ENCODE peak calls at places on chromosomes 4 and X, in nine cellular contexts. Z, E, X, T, A, D, P, Y and O are unnamed samples.

GRCh38 chr4:145481164-145481941 is at the start of gene SMAD1:
- DNase-seq in Z (peak; percentile 57), E (peak; percentile 92), X (peak; percentile 95), T (peak; percentile 86), A (peak; percentile 91), D (peak; percentile 94), P (peak; percentile 88), Y (peak; percentile 91), O (peak; percentile 72)

GRCh38 chr4:128841402-128841801 is 31.9 kb downstream of the JADE1 start:
- DNase-seq in Z (no peak), E (no peak), X (no peak), T (no peak), A (no peak), D (no peak), P (no peak), Y (no peak), O (no peak)

GRCh38 chrX:102917801-102918200 is 19.3 kb upstream of the RAB40AL start:
- DNase-seq in Z (no peak), E (no peak), X (no peak), T (no peak), A (no peak), D (no peak), P (no peak), Y (no peak), O (no peak)

GRCh38 chrX:16712825-16713155 is 321 bp upstream of the CTPS2 start:
- DNase-seq in Z (no peak), E (no peak), X (no peak), T (no peak), A (no peak), D (no peak), P (no peak), Y (no peak), O (no peak)

GRCh38 chr4:81084029-81084428 is 53.5 kb downstream of the BMP3 start:
- DNase-seq in Z (no peak), E (no peak), X (no peak), T (no peak), A (no peak), D (peak; percentile 64), P (no peak), Y (peak; percentile 23), O (no peak)

GRCh38 chr4:98626350-98626749 is 32.1 kb downstream of the TSPAN5 start:
- DNase-seq in Z (peak; percentile 92), E (peak; percentile 67), X (no peak), T (no peak), A (peak; percentile 25), D (peak; percentile 89), P (no peak), Y (peak; percentile 40), O (peak; percentile 46)

GRCh38 chrX:37817176-37817575 is 30.2 kb downstream of the DYNLT3 start:
- DNase-seq in Z (no peak), E (no peak), X (no peak), T (no peak), A (no peak), D (no peak), P (no peak), Y (no peak), O (no peak)

GRCh38 chrX:53116101-53116500 is 22.2 kb downstream of the KANTR start:
- DNase-seq in Z (no peak), E (no peak), X (no peak), T (no peak), A (no peak), D (peak; percentile 86), P (no peak), Y (no peak), O (no peak)

GRCh38 chr4:2834001-2834921 is 9.4 kb upstream of the ADD1 start:
- DNase-seq in Z (no peak), E (peak; percentile 27), X (peak; percentile 42), T (no peak), A (no peak), D (no peak), P (peak; percentile 21), Y (peak; percentile 3), O (no peak)

GRCh38 chr4:14018191-14018853 is 390.8 kb upstream of the BOD1L1 start:
- DNase-seq in Z (no peak), E (no peak), X (no peak), T (no peak), A (no peak), D (no peak), P (no peak), Y (peak; percentile 37), O (no peak)

GRCh38 chr4:26173619-26174018 is 147.2 kb upstream of the RBPJ start:
- DNase-seq in Z (no peak), E (no peak), X (no peak), T (no peak), A (no peak), D (no peak), P (peak; percentile 35), Y (peak; percentile 34), O (no peak)

GRCh38 chrX:142250502-142250901 is 45.4 kb upstream of the MAGEC2 start:
- DNase-seq in Z (no peak), E (no peak), X (no peak), T (no peak), A (no peak), D (no peak), P (no peak), Y (no peak), O (no peak)

GRCh38 chrX:128884430-128884829 is 638.9 kb downstream of the SMARCA1 start:
- DNase-seq in Z (no peak), E (no peak), X (no peak), T (no peak), A (no peak), D (no peak), P (no peak), Y (no peak), O (no peak)

GRCh38 chrX:30948626-30949025 is 59.6 kb upstream of the TAB3 start:
- DNase-seq in Z (no peak), E (no peak), X (no peak), T (no peak), A (no peak), D (no peak), P (no peak), Y (no peak), O (no peak)

GRCh38 chrX:39758791-39759525 is 338.8 kb downstream of the BCOR start:
- DNase-seq in Z (no peak), E (peak; percentile 78), X (no peak), T (no peak), A (peak; percentile 59), D (no peak), P (no peak), Y (no peak), O (no peak)

GRCh38 chrX:123731258-123731986 is 1.4 kb downstream of the THOC2 start:
- DNase-seq in Z (no peak), E (no peak), X (no peak), T (no peak), A (no peak), D (peak; percentile 54), P (no peak), Y (peak; percentile 16), O (no peak)

GRCh38 chr4:77430847-77431246 is 174.8 kb upstream of the CXCL13 start:
- DNase-seq in Z (no peak), E (no peak), X (no peak), T (no peak), A (no peak), D (no peak), P (no peak), Y (no peak), O (no peak)
- TF ChIP-seq CTCF in Z (no peak), E (no peak), X (no peak), T (no peak), A (no peak), D (no peak), P (no peak), Y (no peak), O (no peak)

GRCh38 chrX:80876877-80877276 is 67.2 kb upstream of the BRWD3 start:
- DNase-seq in Z (peak; percentile 13), E (no peak), X (no peak), T (no peak), A (no peak), D (peak; percentile 51), P (no peak), Y (peak; percentile 13), O (no peak)
- TF ChIP-seq CTCF in Z (peak; percentile 25), E (peak; percentile 31), X (peak; percentile 54), T (peak; percentile 15), A (peak; percentile 47), D (peak; percentile 22), P (no peak), Y (peak; percentile 52), O (no peak)

GRCh38 chr4:28228575-28228974 is 1367.9 kb downstream of the STIM2 start:
- DNase-seq in Z (no peak), E (no peak), X (no peak), T (no peak), A (no peak), D (no peak), P (no peak), Y (peak; percentile 10), O (no peak)

GRCh38 chr4:28229092-28229491 is 1368.5 kb downstream of the STIM2 start:
- DNase-seq in Z (no peak), E (no peak), X (no peak), T (no peak), A (no peak), D (no peak), P (no peak), Y (no peak), O (no peak)

GRCh38 chr4:28225005-28225404 is 1364.4 kb downstream of the STIM2 start:
- DNase-seq in Z (peak; percentile 8), E (no peak), X (no peak), T (no peak), A (no peak), D (peak; percentile 50), P (no peak), Y (peak; percentile 64), O (no peak)

GRCh38 chr4:28226962-28227361 is 1366.3 kb downstream of the STIM2 start:
- DNase-seq in Z (no peak), E (no peak), X (no peak), T (no peak), A (no peak), D (no peak), P (no peak), Y (no peak), O (no peak)

GRCh38 chr4:28225689-28226353 is 1365.2 kb downstream of the STIM2 start:
- DNase-seq in Z (no peak), E (no peak), X (no peak), T (no peak), A (no peak), D (peak; percentile 11), P (no peak), Y (peak; percentile 7), O (no peak)
- TF ChIP-seq CTCF in Z (no peak), E (no peak), X (no peak), T (no peak), A (no peak), D (no peak), P (no peak), Y (peak; percentile 21), O (no peak)

GRCh38 chr4:107094332-107094731 is 58.2 kb upstream of the DKK2 start:
- DNase-seq in Z (peak; percentile 32), E (no peak), X (no peak), T (no peak), A (no peak), D (peak; percentile 38), P (no peak), Y (peak; percentile 10), O (no peak)
- TF ChIP-seq CTCF in Z (peak; percentile 48), E (no peak), X (peak; percentile 42), T (no peak), A (no peak), D (peak; percentile 39), P (no peak), Y (peak; percentile 43), O (peak; percentile 18)